ENCODE peak calls at places on chromosomes 7 and 10, in six cellular contexts. One of them, this sample, is unnamed.

GRCh38 chr7:21580073-21580521 is 37.3 kb downstream of the DNAH11 start:
- DNase-seq in kidney: no peak
- DNase-seq in MM.1S: peak
- DNase-seq in A549: peak
- DNase-seq in WTC11: no peak
- DNase-seq in lower lobe of right lung: no peak
- DNase-seq in this sample: no peak

GRCh38 chr7:85469446-85469970 is 282.7 kb upstream of the SEMA3D start:
- DNase-seq in MM.1S: no peak
- DNase-seq in WTC11: no peak
- DNase-seq in lower lobe of right lung: no peak
- DNase-seq in kidney: no peak
- DNase-seq in A549: no peak
- DNase-seq in this sample: no peak

GRCh38 chr7:83824214-83824613 is 175.3 kb upstream of the SEMA3E start:
- DNase-seq in WTC11: no peak
- DNase-seq in lower lobe of right lung: no peak
- DNase-seq in MM.1S: no peak
- DNase-seq in kidney: no peak
- DNase-seq in A549: no peak
- DNase-seq in this sample: no peak

GRCh38 chr7:2157473-2158279 is 75.1 kb downstream of the MAD1L1 start:
- DNase-seq in MM.1S: no peak
- DNase-seq in lower lobe of right lung: peak
- DNase-seq in WTC11: peak
- DNase-seq in kidney: peak
- DNase-seq in A549: peak
- DNase-seq in this sample: peak

GRCh38 chr10:24153016-24153415 is 55.9 kb upstream of the KIAA1217 start:
- DNase-seq in lower lobe of right lung: no peak
- DNase-seq in A549: no peak
- DNase-seq in MM.1S: no peak
- DNase-seq in kidney: no peak
- DNase-seq in WTC11: no peak
- DNase-seq in this sample: no peak

GRCh38 chr7:140564643-140565042 is 76.0 kb downstream of the DENND2A start:
- DNase-seq in kidney: peak
- DNase-seq in WTC11: no peak
- DNase-seq in A549: no peak
- DNase-seq in lower lobe of right lung: no peak
- DNase-seq in MM.1S: no peak
- DNase-seq in this sample: no peak

GRCh38 chr10:96043895-96044580 is 655 bp downstream of the CCNJ start:
- DNase-seq in kidney: peak
- DNase-seq in WTC11: peak
- DNase-seq in MM.1S: peak
- DNase-seq in A549: peak
- DNase-seq in lower lobe of right lung: peak
- DNase-seq in this sample: peak

GRCh38 chr7:41882745-41883527 is 180.0 kb upstream of the INHBA start:
- DNase-seq in WTC11: no peak
- DNase-seq in lower lobe of right lung: no peak
- DNase-seq in A549: no peak
- DNase-seq in MM.1S: no peak
- DNase-seq in kidney: no peak
- DNase-seq in this sample: no peak

GRCh38 chr10:7956508-7956907 is 98.0 kb upstream of the GATA3 start:
- DNase-seq in WTC11: no peak
- DNase-seq in MM.1S: peak
- DNase-seq in A549: peak
- DNase-seq in lower lobe of right lung: no peak
- DNase-seq in kidney: no peak
- DNase-seq in this sample: no peak

GRCh38 chr10:10942441-10942840 is 75.2 kb upstream of the CELF2 start:
- DNase-seq in MM.1S: no peak
- DNase-seq in lower lobe of right lung: no peak
- DNase-seq in A549: no peak
- DNase-seq in kidney: no peak
- DNase-seq in WTC11: no peak
- DNase-seq in this sample: no peak

GRCh38 chr7:152035807-152036206 is 10.3 kb downstream of the GALNT11 start:
- DNase-seq in lower lobe of right lung: no peak
- DNase-seq in WTC11: no peak
- DNase-seq in A549: no peak
- DNase-seq in kidney: no peak
- DNase-seq in MM.1S: no peak
- DNase-seq in this sample: no peak

GRCh38 chr7:40595832-40596231 is 461.0 kb downstream of the SUGCT start:
- DNase-seq in lower lobe of right lung: no peak
- DNase-seq in WTC11: no peak
- DNase-seq in kidney: no peak
- DNase-seq in A549: no peak
- DNase-seq in MM.1S: no peak
- DNase-seq in this sample: no peak

GRCh38 chr10:32386623-32387022 is 39.7 kb upstream of the EPC1 start:
- DNase-seq in MM.1S: no peak
- DNase-seq in A549: no peak
- DNase-seq in kidney: no peak
- DNase-seq in WTC11: no peak
- DNase-seq in lower lobe of right lung: no peak
- DNase-seq in this sample: no peak

GRCh38 chr7:27080844-27081423 is 14.9 kb downstream of the HOXA1 start:
- DNase-seq in lower lobe of right lung: no peak
- DNase-seq in MM.1S: no peak
- DNase-seq in kidney: no peak
- DNase-seq in WTC11: no peak
- DNase-seq in A549: no peak
- DNase-seq in this sample: no peak

GRCh38 chr10:12252882-12253546 is 57.0 kb downstream of the CDC123 start:
- DNase-seq in A549: peak
- DNase-seq in WTC11: peak
- DNase-seq in MM.1S: no peak
- DNase-seq in lower lobe of right lung: no peak
- DNase-seq in kidney: no peak
- DNase-seq in this sample: peak
- TF ChIP-seq CTCF in A549: peak
- TF ChIP-seq CTCF in WTC11: no peak
- TF ChIP-seq CTCF in MM.1S: peak
- TF ChIP-seq CTCF in lower lobe of right lung: no peak
- TF ChIP-seq CTCF in kidney: no peak
- TF ChIP-seq CTCF in this sample: peak

GRCh38 chr10:118276727-118277126 is 65.4 kb downstream of the FAM204A start:
- DNase-seq in A549: no peak
- DNase-seq in MM.1S: no peak
- DNase-seq in kidney: no peak
- DNase-seq in lower lobe of right lung: no peak
- DNase-seq in WTC11: no peak
- DNase-seq in this sample: no peak

GRCh38 chr10:118276203-118276602 is 65.9 kb downstream of the FAM204A start:
- DNase-seq in A549: no peak
- DNase-seq in WTC11: no peak
- DNase-seq in kidney: no peak
- DNase-seq in lower lobe of right lung: no peak
- DNase-seq in MM.1S: no peak
- DNase-seq in this sample: no peak

GRCh38 chr10:118277871-118278270 is 64.3 kb downstream of the FAM204A start:
- DNase-seq in kidney: no peak
- DNase-seq in MM.1S: no peak
- DNase-seq in WTC11: no peak
- DNase-seq in lower lobe of right lung: no peak
- DNase-seq in A549: no peak
- DNase-seq in this sample: no peak

GRCh38 chr10:118273662-118274061 is 68.5 kb downstream of the FAM204A start:
- DNase-seq in MM.1S: no peak
- DNase-seq in WTC11: no peak
- DNase-seq in kidney: no peak
- DNase-seq in lower lobe of right lung: no peak
- DNase-seq in A549: no peak
- DNase-seq in this sample: no peak

GRCh38 chr10:118272090-118272775 is 69.9 kb downstream of the FAM204A start:
- DNase-seq in lower lobe of right lung: no peak
- DNase-seq in A549: no peak
- DNase-seq in MM.1S: no peak
- DNase-seq in WTC11: no peak
- DNase-seq in kidney: no peak
- DNase-seq in this sample: no peak
- TF ChIP-seq CTCF in lower lobe of right lung: no peak
- TF ChIP-seq CTCF in A549: no peak
- TF ChIP-seq CTCF in MM.1S: no peak
- TF ChIP-seq CTCF in WTC11: no peak
- TF ChIP-seq CTCF in kidney: no peak
- TF ChIP-seq CTCF in this sample: no peak

GRCh38 chr10:110337401-110337800 is 32.7 kb upstream of the SMNDC1 start:
- DNase-seq in WTC11: no peak
- DNase-seq in lower lobe of right lung: no peak
- DNase-seq in kidney: no peak
- DNase-seq in MM.1S: no peak
- DNase-seq in A549: no peak
- DNase-seq in this sample: no peak

GRCh38 chr10:110337906-110338305 is 33.2 kb upstream of the SMNDC1 start:
- DNase-seq in lower lobe of right lung: no peak
- DNase-seq in MM.1S: no peak
- DNase-seq in WTC11: no peak
- DNase-seq in kidney: no peak
- DNase-seq in A549: no peak
- DNase-seq in this sample: no peak

GRCh38 chr10:110335314-110336064 is 30.8 kb upstream of the SMNDC1 start:
- DNase-seq in lower lobe of right lung: no peak
- DNase-seq in kidney: no peak
- DNase-seq in A549: no peak
- DNase-seq in WTC11: no peak
- DNase-seq in MM.1S: no peak
- DNase-seq in this sample: no peak

GRCh38 chr10:110334061-110334656 is 29.4 kb upstream of the SMNDC1 start:
- DNase-seq in A549: no peak
- DNase-seq in lower lobe of right lung: no peak
- DNase-seq in kidney: no peak
- DNase-seq in WTC11: no peak
- DNase-seq in MM.1S: peak
- DNase-seq in this sample: no peak

GRCh38 chr10:110336111-110336721 is 31.5 kb upstream of the SMNDC1 start:
- DNase-seq in lower lobe of right lung: no peak
- DNase-seq in WTC11: peak
- DNase-seq in kidney: no peak
- DNase-seq in MM.1S: no peak
- DNase-seq in A549: peak
- DNase-seq in this sample: no peak
- TF ChIP-seq CTCF in lower lobe of right lung: no peak
- TF ChIP-seq CTCF in WTC11: no peak
- TF ChIP-seq CTCF in kidney: no peak
- TF ChIP-seq CTCF in MM.1S: no peak
- TF ChIP-seq CTCF in A549: no peak
- TF ChIP-seq CTCF in this sample: peak

DNA sequence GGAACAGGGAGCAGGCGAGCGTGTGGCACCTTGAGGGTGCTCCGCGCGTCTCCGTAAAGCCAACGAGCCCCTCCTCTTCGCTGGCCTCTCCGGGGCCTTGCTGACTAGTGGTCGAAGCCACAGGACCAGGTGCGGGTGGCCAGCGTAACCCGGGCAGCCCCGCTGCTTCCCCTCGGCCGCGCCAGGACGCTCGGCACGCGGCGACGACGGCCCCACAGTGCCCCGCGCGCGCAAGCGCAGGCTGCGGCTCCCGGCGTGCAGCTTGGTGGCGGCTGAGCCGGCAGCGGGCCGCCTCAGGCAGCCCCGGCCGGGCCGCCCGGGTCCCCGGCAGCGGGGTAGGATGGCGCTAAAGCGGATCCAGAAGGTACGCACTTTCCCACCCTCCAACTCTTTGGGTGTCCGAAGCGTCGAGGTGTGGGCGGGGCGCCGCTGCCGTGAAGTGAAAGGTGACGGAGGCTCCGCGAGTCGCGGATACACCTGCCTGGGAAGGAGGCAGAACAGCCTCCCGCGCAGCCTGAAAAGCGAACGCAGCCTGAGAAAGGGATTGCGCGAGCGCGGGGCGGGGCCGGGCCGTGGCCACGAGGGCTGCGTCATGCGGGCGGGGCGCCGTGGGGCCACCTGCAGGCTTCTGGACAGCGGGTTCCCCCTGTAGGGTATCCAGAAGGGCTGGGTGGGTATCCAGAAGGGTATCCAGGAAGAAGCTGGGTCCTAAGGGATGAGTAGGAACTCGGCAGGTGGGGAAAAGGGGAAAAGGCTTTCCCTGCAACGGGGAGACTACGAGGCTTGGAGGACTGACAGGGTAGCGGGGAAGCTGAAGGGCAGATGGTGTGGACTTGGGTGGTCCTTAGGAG is at the start of gene UBE2D4:
- DNase-seq in A549: peak
- DNase-seq in WTC11: peak
- DNase-seq in lower lobe of right lung: peak
- DNase-seq in kidney: peak
- DNase-seq in MM.1S: peak
- DNase-seq in this sample: peak
- TF ChIP-seq CTCF in A549: no peak
- TF ChIP-seq CTCF in WTC11: no peak
- TF ChIP-seq CTCF in lower lobe of right lung: no peak
- TF ChIP-seq CTCF in kidney: peak
- TF ChIP-seq CTCF in MM.1S: peak
- TF ChIP-seq CTCF in this sample: no peak

GRCh38 chr10:73609116-73609515 is 18.0 kb upstream of the USP54 start:
- DNase-seq in MM.1S: no peak
- DNase-seq in lower lobe of right lung: no peak
- DNase-seq in kidney: no peak
- DNase-seq in WTC11: no peak
- DNase-seq in A549: no peak
- DNase-seq in this sample: no peak
- TF ChIP-seq CTCF in MM.1S: no peak
- TF ChIP-seq CTCF in lower lobe of right lung: no peak
- TF ChIP-seq CTCF in kidney: no peak
- TF ChIP-seq CTCF in WTC11: no peak
- TF ChIP-seq CTCF in A549: no peak
- TF ChIP-seq CTCF in this sample: no peak

GRCh38 chr10:788796-789748 is 99.6 kb upstream of the DIP2C start:
- DNase-seq in MM.1S: no peak
- DNase-seq in kidney: peak
- DNase-seq in A549: peak
- DNase-seq in lower lobe of right lung: peak
- DNase-seq in WTC11: peak
- DNase-seq in this sample: peak
- TF ChIP-seq CTCF in MM.1S: no peak
- TF ChIP-seq CTCF in kidney: peak
- TF ChIP-seq CTCF in A549: peak
- TF ChIP-seq CTCF in lower lobe of right lung: peak
- TF ChIP-seq CTCF in WTC11: peak
- TF ChIP-seq CTCF in this sample: peak

DNA sequence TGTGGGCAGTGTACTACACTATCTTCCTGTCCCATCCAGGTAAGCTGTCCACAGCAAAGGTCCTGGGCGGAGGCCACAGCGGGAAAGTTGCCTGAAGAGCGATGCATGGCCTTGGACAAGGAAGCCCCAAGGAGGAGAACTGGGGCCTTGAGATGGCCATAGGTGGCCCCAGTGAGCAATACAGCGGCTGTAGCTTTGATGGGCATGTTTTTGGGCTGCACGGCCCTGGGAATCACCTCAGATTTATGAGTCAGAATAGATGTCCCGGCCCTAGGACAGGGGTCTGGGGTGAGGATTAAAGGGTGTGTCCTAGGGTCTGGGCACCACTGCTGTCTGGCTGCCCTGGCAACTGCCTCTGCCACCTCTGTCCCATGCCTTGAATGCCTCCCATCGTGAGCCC is 9.6 kb upstream of the IRF5 start:
- DNase-seq in A549: no peak
- DNase-seq in MM.1S: no peak
- DNase-seq in kidney: no peak
- DNase-seq in lower lobe of right lung: no peak
- DNase-seq in WTC11: no peak
- DNase-seq in this sample: no peak
- TF ChIP-seq CTCF in A549: no peak
- TF ChIP-seq CTCF in MM.1S: no peak
- TF ChIP-seq CTCF in kidney: no peak
- TF ChIP-seq CTCF in lower lobe of right lung: no peak
- TF ChIP-seq CTCF in WTC11: no peak
- TF ChIP-seq CTCF in this sample: no peak

GRCh38 chr7:108016841-108017775 is 14.1 kb upstream of the LAMB1 start:
- DNase-seq in kidney: no peak
- DNase-seq in A549: peak
- DNase-seq in MM.1S: no peak
- DNase-seq in lower lobe of right lung: no peak
- DNase-seq in WTC11: no peak
- DNase-seq in this sample: no peak
- TF ChIP-seq CTCF in kidney: peak
- TF ChIP-seq CTCF in A549: peak
- TF ChIP-seq CTCF in MM.1S: peak
- TF ChIP-seq CTCF in lower lobe of right lung: peak
- TF ChIP-seq CTCF in WTC11: peak
- TF ChIP-seq CTCF in this sample: peak